ENCODE peak calls at places on chromosomes 13 and 19, in nine cellular contexts. R is HL-60; W is progenitor cell of endocrine pancreas; S is NCI-H524; O is activated CD4-positive, alpha-beta T cell treated with anti-CD3 and anti-CD28 coated beads, Interleukin-2, amount 50 U/mL, for 1 hour; E is G401; Z is iPS-NIHi11; I is fibroblast of villous mesenchyme; V is iris pigment epithelial cell. C is an unnamed sample.

GRCh38 chr13:41751277-41751676 is 209.6 kb downstream of the VWA8 start:
- DNase-seq in O (no peak), V (peak), E (no peak), W (no peak), S (no peak), R (no peak), Z (no peak), I (peak), C (peak)

GRCh38 chr13:44576396-44577235 is 486 bp upstream of the TSC22D1 start:
- DNase-seq in I (peak), R (no peak), O (peak), Z (peak), E (no peak), S (peak), W (no peak), V (no peak), C (no peak)

GRCh38 chr19:55535579-55536350 is 1.2 kb downstream of the SBK2 start:
- DNase-seq in V (no peak), Z (no peak), E (no peak), S (no peak), R (no peak), W (no peak), I (no peak), O (no peak), C (no peak)

GRCh38 chr13:41644742-41645141 is 187.4 kb downstream of the RGCC start:
- DNase-seq in I (no peak), W (no peak), S (no peak), E (no peak), V (no peak), Z (no peak), O (no peak), R (no peak), C (no peak)

GRCh38 chr19:38868551-38868950 is 9.5 kb downstream of the RINL start:
- DNase-seq in S (no peak), W (no peak), V (no peak), R (no peak), Z (no peak), E (no peak), O (no peak), I (no peak), C (no peak)

GRCh38 chr13:109874921-109875454 is 88.6 kb upstream of the IRS2 start:
- DNase-seq in R (no peak), W (no peak), I (peak), S (no peak), E (no peak), V (peak), Z (no peak), O (no peak), C (peak)

GRCh38 chr19:12495002-12495802 is 10.6 kb upstream of the ZNF709 start:
- DNase-seq in O (peak), Z (peak), W (peak), I (peak), S (peak), V (peak), R (peak), E (peak), C (peak)

GRCh38 chr19:28185646-28186045 is 1027.3 kb downstream of the UQCRFS1 start:
- DNase-seq in V (no peak), S (no peak), W (no peak), R (no peak), O (no peak), Z (no peak), E (no peak), I (no peak), C (peak)

GRCh38 chr19:51015691-51016267 is 3.7 kb downstream of the KLK10 start:
- DNase-seq in O (no peak), R (no peak), V (no peak), S (no peak), W (no peak), I (no peak), E (no peak), Z (no peak), C (no peak)

GRCh38 chr13:106471957-106472543 is 63.4 kb downstream of the EFNB2 start:
- DNase-seq in E (no peak), R (no peak), V (peak), Z (peak), W (no peak), I (peak), S (no peak), O (no peak), C (peak)

GRCh38 chr13:75359266-75359665 is 122.7 kb downstream of the TBC1D4 start:
- DNase-seq in S (no peak), O (no peak), W (no peak), E (no peak), Z (peak), I (peak), V (peak), R (no peak), C (peak)

GRCh38 chr19:32172761-32173160 is 172.6 kb upstream of the ZNF507 start:
- DNase-seq in S (no peak), Z (no peak), W (no peak), R (no peak), V (no peak), O (no peak), I (no peak), E (no peak), C (no peak)

GRCh38 chr19:53101518-53101917 is 1.7 kb downstream of the ZNF160 start:
- DNase-seq in S (no peak), O (no peak), V (peak), R (no peak), W (no peak), E (peak), I (no peak), Z (no peak), C (no peak)

GRCh38 chr19:48506138-48506733 is 5.4 kb downstream of the LMTK3 start:
- DNase-seq in E (no peak), I (peak), O (no peak), S (peak), Z (no peak), W (no peak), V (peak), R (peak), C (peak)

GRCh38 chr13:113561417-113562084 is 23.0 kb upstream of the TFDP1 start:
- DNase-seq in S (no peak), O (no peak), R (no peak), Z (no peak), I (no peak), E (no peak), V (no peak), W (no peak), C (no peak)

GRCh38 chr19:2678043-2678671 is 24.3 kb downstream of the GNG7 start:
- DNase-seq in W (no peak), R (peak), S (no peak), I (no peak), E (no peak), Z (no peak), O (no peak), V (no peak), C (no peak)